ENCODE peak calls at places on chromosomes 3 and 15, in eight cellular contexts. O is LoVo; T is HuH-7.5; R is stimulated activated naive CD8-positive, alpha-beta T cell treated with anti-CD3 and anti-CD28 coated beads, Interleukin-15, Interleukin-2, amounts not matched to agents 100 U/mL and 50 U/mL, for 24 hours; G is RCC 7860; Y is HuH-7; L is activated CD8-positive, alpha-beta memory T cell treated with anti-CD3 and anti-CD28 coated beads for 48 hours; V is NCI-H1694. C is an unnamed sample.

GRCh38 chr3:157436583-157437300 is at the start of gene PTX3:
- DNase-seq in R (peak; percentile 15), Y (peak; percentile 20), L (no peak), G (peak; percentile 83), T (peak; percentile 12), O (no peak), V (no peak), C (peak; percentile 61)

GRCh38 chr15:69794643-69795461 is 302.9 kb downstream of the TLE3 start:
- DNase-seq in L (no peak), G (peak; percentile 58), R (no peak), T (no peak), Y (no peak), O (peak; percentile 7), V (no peak), C (no peak)

GRCh38 chr15:51629612-51630011 is 7.0 kb upstream of the DMXL2 start:
- DNase-seq in O (no peak), V (no peak), T (no peak), R (no peak), Y (peak; percentile 24), G (no peak), L (no peak), C (no peak)

GRCh38 chr3:181847276-181847675 is 135.6 kb downstream of the SOX2 start:
- DNase-seq in L (no peak), Y (no peak), T (no peak), G (no peak), R (no peak), V (no peak), O (no peak), C (no peak)

GRCh38 chr3:141051641-141052569 is 758 bp downstream of the SPSB4 start:
- DNase-seq in Y (peak; percentile 38), V (no peak), G (no peak), T (peak; percentile 45), L (no peak), R (no peak), O (no peak), C (no peak)

GRCh38 chr3:13500133-13500885 is 20.2 kb downstream of the HDAC11 start:
- DNase-seq in G (no peak), V (no peak), Y (peak; percentile 90), O (no peak), T (peak; percentile 87), L (no peak), R (peak; percentile 37), C (no peak)

GRCh38 chr15:25239471-25240345 is 199.1 kb downstream of the UBE3A start:
- DNase-seq in V (no peak), G (no peak), O (no peak), L (no peak), T (no peak), Y (no peak), R (no peak), C (peak; percentile 10)

GRCh38 chr3:187828571-187829452 is 83.5 kb upstream of the BCL6 start:
- DNase-seq in R (no peak), T (peak; percentile 48), V (no peak), Y (peak; percentile 62), L (no peak), G (no peak), O (no peak), C (no peak)

GRCh38 chr3:134640872-134641470 is 9.9 kb downstream of the KY start:
- DNase-seq in L (no peak), V (peak; percentile 5), T (peak; percentile 55), G (peak; percentile 24), O (peak; percentile 18), Y (peak; percentile 55), R (no peak), C (no peak)

GRCh38 chr3:150023239-150023636 is 52.5 kb upstream of the PFN2 start:
- DNase-seq in R (no peak), V (no peak), G (no peak), L (no peak), O (no peak), Y (no peak), T (no peak), C (no peak)

GRCh38 chr15:59313703-59314332 is 58.9 kb downstream of the MYO1E start:
- DNase-seq in T (peak; percentile 28), L (no peak), V (no peak), O (peak; percentile 80), Y (peak; percentile 27), G (peak; percentile 42), R (no peak), C (peak; percentile 83)